ENCODE peak calls at places on chromosomes 11 and 22, in seven cellular contexts. One of them, this sample, is unnamed.

GRCh38 chr11:1877211-1878133 is 14.2 kb downstream of the PRR33 start:
- DNase-seq in stromal cell of bone marrow: no peak
- DNase-seq in heart left ventricle: peak
- DNase-seq in naive thymus-derived CD4-positive, alpha-beta T cell: no peak
- DNase-seq in sigmoid colon: peak
- DNase-seq in HEK293T: no peak
- DNase-seq in naive thymus-derived CD8-positive, alpha-beta T cell: no peak
- DNase-seq in this sample: peak

GRCh38 chr11:25981998-25982397 is 349.9 kb upstream of the ANO3 start:
- DNase-seq in stromal cell of bone marrow: peak
- DNase-seq in heart left ventricle: no peak
- DNase-seq in naive thymus-derived CD4-positive, alpha-beta T cell: no peak
- DNase-seq in sigmoid colon: no peak
- DNase-seq in HEK293T: peak
- DNase-seq in naive thymus-derived CD8-positive, alpha-beta T cell: no peak
- DNase-seq in this sample: peak

GRCh38 chr11:16632295-16633200 is 105.9 kb upstream of the C11orf58 start:
- DNase-seq in stromal cell of bone marrow: no peak
- DNase-seq in heart left ventricle: no peak
- DNase-seq in naive thymus-derived CD4-positive, alpha-beta T cell: no peak
- DNase-seq in sigmoid colon: no peak
- DNase-seq in HEK293T: peak
- DNase-seq in naive thymus-derived CD8-positive, alpha-beta T cell: no peak
- DNase-seq in this sample: no peak

GRCh38 chr22:37210041-37210803 is 2.1 kb downstream of the SSTR3 start:
- DNase-seq in stromal cell of bone marrow: no peak
- DNase-seq in heart left ventricle: no peak
- DNase-seq in naive thymus-derived CD4-positive, alpha-beta T cell: no peak
- DNase-seq in sigmoid colon: peak
- DNase-seq in HEK293T: no peak
- DNase-seq in naive thymus-derived CD8-positive, alpha-beta T cell: peak
- DNase-seq in this sample: no peak

GRCh38 chr11:45527898-45528297 is 137.5 kb downstream of the CHST1 start:
- DNase-seq in stromal cell of bone marrow: no peak
- DNase-seq in heart left ventricle: no peak
- DNase-seq in naive thymus-derived CD4-positive, alpha-beta T cell: no peak
- DNase-seq in sigmoid colon: no peak
- DNase-seq in HEK293T: no peak
- DNase-seq in naive thymus-derived CD8-positive, alpha-beta T cell: no peak
- DNase-seq in this sample: no peak

GRCh38 chr22:20159088-20159487 is 8.2 kb upstream of the CCDC188 start:
- DNase-seq in stromal cell of bone marrow: no peak
- DNase-seq in heart left ventricle: no peak
- DNase-seq in naive thymus-derived CD4-positive, alpha-beta T cell: no peak
- DNase-seq in sigmoid colon: no peak
- DNase-seq in HEK293T: no peak
- DNase-seq in naive thymus-derived CD8-positive, alpha-beta T cell: no peak
- DNase-seq in this sample: no peak

GRCh38 chr11:85970593-85970992 is 98.3 kb downstream of the PICALM start:
- DNase-seq in stromal cell of bone marrow: no peak
- DNase-seq in heart left ventricle: no peak
- DNase-seq in naive thymus-derived CD4-positive, alpha-beta T cell: no peak
- DNase-seq in sigmoid colon: no peak
- DNase-seq in HEK293T: no peak
- DNase-seq in naive thymus-derived CD8-positive, alpha-beta T cell: no peak
- DNase-seq in this sample: no peak

GRCh38 chr22:48748860-48749554 is 1078.7 kb downstream of the BRD1 start:
- DNase-seq in stromal cell of bone marrow: no peak
- DNase-seq in heart left ventricle: no peak
- DNase-seq in naive thymus-derived CD4-positive, alpha-beta T cell: no peak
- DNase-seq in sigmoid colon: peak
- DNase-seq in HEK293T: no peak
- DNase-seq in naive thymus-derived CD8-positive, alpha-beta T cell: peak
- DNase-seq in this sample: no peak

GRCh38 chr11:111966678-111967077 is 29.5 kb downstream of the DIXDC1 start:
- DNase-seq in stromal cell of bone marrow: no peak
- DNase-seq in heart left ventricle: no peak
- DNase-seq in naive thymus-derived CD4-positive, alpha-beta T cell: no peak
- DNase-seq in sigmoid colon: no peak
- DNase-seq in HEK293T: no peak
- DNase-seq in naive thymus-derived CD8-positive, alpha-beta T cell: no peak
- DNase-seq in this sample: no peak